ENCODE peak calls at places on chromosomes 11 and 22, in five cellular contexts. One of them, this sample, is unnamed.

GRCh38 chr11:119525180-119525854 is 102.3 kb upstream of the THY1 start:
- DNase-seq in uterus: no peak
- DNase-seq in SK-N-SH: no peak
- DNase-seq in IMR-90: no peak
- DNase-seq in A549: no peak
- DNase-seq in this sample: no peak

GRCh38 chr22:45253039-45253641 is 12.4 kb upstream of the KIAA0930 start:
- DNase-seq in uterus: no peak
- DNase-seq in SK-N-SH: no peak
- DNase-seq in IMR-90: no peak
- DNase-seq in A549: no peak
- DNase-seq in this sample: no peak

GRCh38 chr22:38784035-38784434 is 9.9 kb downstream of the DNAL4 start:
- DNase-seq in uterus: no peak
- DNase-seq in SK-N-SH: no peak
- DNase-seq in IMR-90: no peak
- DNase-seq in A549: no peak
- DNase-seq in this sample: no peak

GRCh38 chr11:73380321-73380720 is 4.1 kb downstream of the RELT start:
- DNase-seq in uterus: no peak
- DNase-seq in SK-N-SH: no peak
- DNase-seq in IMR-90: no peak
- DNase-seq in A549: no peak
- DNase-seq in this sample: no peak

GRCh38 chr11:702731-703461 is 3.1 kb upstream of the EPS8L2 start:
- DNase-seq in uterus: peak
- DNase-seq in SK-N-SH: no peak
- DNase-seq in IMR-90: no peak
- DNase-seq in A549: no peak
- DNase-seq in this sample: peak

GRCh38 chr11:71300187-71300586 is 47.8 kb upstream of the SHANK2 start:
- DNase-seq in uterus: no peak
- DNase-seq in SK-N-SH: no peak
- DNase-seq in IMR-90: no peak
- DNase-seq in A549: no peak
- DNase-seq in this sample: no peak

GRCh38 chr22:46084943-46085830 is 65.1 kb upstream of the PPARA start:
- DNase-seq in uterus: peak
- DNase-seq in SK-N-SH: peak
- DNase-seq in IMR-90: no peak
- DNase-seq in A549: no peak
- DNase-seq in this sample: peak

GRCh38 chr11:76935030-76935429 is 74.3 kb downstream of the ACER3 start:
- DNase-seq in uterus: no peak
- DNase-seq in SK-N-SH: no peak
- DNase-seq in IMR-90: no peak
- DNase-seq in A549: no peak
- DNase-seq in this sample: no peak

GRCh38 chr11:79033833-79034232 is 407.0 kb downstream of the TENM4 start:
- DNase-seq in uterus: no peak
- DNase-seq in SK-N-SH: no peak
- DNase-seq in IMR-90: no peak
- DNase-seq in A549: no peak
- DNase-seq in this sample: no peak

GRCh38 chr22:41471606-41472005 is 2.7 kb downstream of the ACO2 start:
- DNase-seq in uterus: no peak
- DNase-seq in SK-N-SH: no peak
- DNase-seq in IMR-90: no peak
- DNase-seq in A549: no peak
- DNase-seq in this sample: no peak
- H3K27ac ChIP-seq in uterus: no peak
- H3K27ac ChIP-seq in SK-N-SH: no peak
- H3K27ac ChIP-seq in IMR-90: no peak
- H3K27ac ChIP-seq in A549: no peak
- H3K27ac ChIP-seq in this sample: peak

GRCh38 chr22:24698266-24698926 is 76.1 kb downstream of the PIWIL3 start:
- DNase-seq in uterus: no peak
- DNase-seq in SK-N-SH: no peak
- DNase-seq in IMR-90: no peak
- DNase-seq in A549: no peak
- DNase-seq in this sample: no peak
- H3K27ac ChIP-seq in uterus: no peak
- H3K27ac ChIP-seq in SK-N-SH: no peak
- H3K27ac ChIP-seq in IMR-90: no peak
- H3K27ac ChIP-seq in A549: no peak
- H3K27ac ChIP-seq in this sample: no peak

GRCh38 chr22:49663311-49663711 is 164.4 kb downstream of the BRD1 start:
- DNase-seq in uterus: no peak
- DNase-seq in SK-N-SH: no peak
- DNase-seq in IMR-90: no peak
- DNase-seq in A549: no peak
- DNase-seq in this sample: no peak

GRCh38 chr22:49664891-49665290 is 162.8 kb downstream of the BRD1 start:
- DNase-seq in uterus: no peak
- DNase-seq in SK-N-SH: no peak
- DNase-seq in IMR-90: no peak
- DNase-seq in A549: no peak
- DNase-seq in this sample: no peak

GRCh38 chr22:49662681-49663080 is 165.0 kb downstream of the BRD1 start:
- DNase-seq in uterus: no peak
- DNase-seq in SK-N-SH: no peak
- DNase-seq in IMR-90: no peak
- DNase-seq in A549: no peak
- DNase-seq in this sample: no peak

GRCh38 chr22:49663823-49664222 is 163.8 kb downstream of the BRD1 start:
- DNase-seq in uterus: no peak
- DNase-seq in SK-N-SH: no peak
- DNase-seq in IMR-90: no peak
- DNase-seq in A549: no peak
- DNase-seq in this sample: no peak

DNA sequence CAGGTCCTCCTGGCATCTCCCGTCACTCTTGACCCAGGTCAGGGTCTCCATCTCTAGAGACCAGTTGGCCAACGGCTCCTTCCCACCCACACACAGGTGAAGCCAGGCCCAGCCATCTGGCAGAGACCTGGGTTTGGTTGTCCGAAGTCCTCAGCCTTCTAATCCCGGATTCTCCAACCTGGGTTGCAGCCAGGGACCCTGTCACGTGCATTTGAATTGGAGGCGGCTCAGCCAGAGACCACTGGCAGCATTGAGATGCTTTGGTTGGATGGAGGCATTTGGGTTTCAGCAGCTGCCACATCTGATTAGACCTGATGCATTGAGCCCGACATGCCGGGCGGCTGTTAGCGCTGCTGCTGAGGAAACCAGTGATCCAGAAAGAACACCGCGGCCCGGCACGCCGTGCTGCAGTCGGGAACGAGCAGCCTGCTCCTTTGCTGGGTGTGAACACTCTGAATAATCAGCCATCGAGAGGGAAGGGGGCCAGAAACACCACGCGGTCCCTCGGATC is 163.2 kb downstream of the BRD1 start:
- DNase-seq in uterus: no peak
- DNase-seq in SK-N-SH: no peak
- DNase-seq in IMR-90: no peak
- DNase-seq in A549: no peak
- DNase-seq in this sample: no peak
- H3K27ac ChIP-seq in uterus: no peak
- H3K27ac ChIP-seq in SK-N-SH: no peak
- H3K27ac ChIP-seq in IMR-90: no peak
- H3K27ac ChIP-seq in A549: no peak
- H3K27ac ChIP-seq in this sample: no peak

DNA sequence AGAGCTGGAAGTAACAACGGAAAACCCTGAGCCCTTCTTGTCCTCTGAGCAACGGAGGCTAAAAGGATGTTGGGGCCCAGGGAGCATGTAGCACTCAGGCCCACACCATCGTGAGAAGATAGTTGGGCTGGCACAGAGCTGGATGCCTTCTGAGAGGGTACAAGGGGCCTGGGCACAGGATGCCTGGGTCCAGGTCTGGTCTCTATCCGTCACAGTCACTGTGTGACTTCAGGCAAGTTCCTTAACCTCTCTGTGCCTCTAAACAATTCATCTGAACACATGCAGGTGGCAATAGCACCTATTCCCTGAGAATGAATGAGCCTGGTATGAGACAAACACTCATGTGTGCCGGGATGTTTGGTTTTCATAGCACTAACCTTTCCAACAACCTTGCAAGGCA is 29.2 kb downstream of the MB start:
- DNase-seq in uterus: no peak
- DNase-seq in SK-N-SH: no peak
- DNase-seq in IMR-90: no peak
- DNase-seq in A549: no peak
- DNase-seq in this sample: no peak
- H3K27ac ChIP-seq in uterus: no peak
- H3K27ac ChIP-seq in SK-N-SH: peak
- H3K27ac ChIP-seq in IMR-90: no peak
- H3K27ac ChIP-seq in A549: peak
- H3K27ac ChIP-seq in this sample: peak

GRCh38 chr11:68994891-68995280 is 14.1 kb upstream of the MRGPRD start:
- DNase-seq in uterus: no peak
- DNase-seq in SK-N-SH: no peak
- DNase-seq in IMR-90: no peak
- DNase-seq in A549: no peak
- DNase-seq in this sample: no peak
- H3K27ac ChIP-seq in uterus: no peak
- H3K27ac ChIP-seq in SK-N-SH: no peak
- H3K27ac ChIP-seq in IMR-90: no peak
- H3K27ac ChIP-seq in A549: no peak
- H3K27ac ChIP-seq in this sample: no peak

GRCh38 chr11:128565881-128566280 is 21.5 kb downstream of the ETS1 start:
- DNase-seq in uterus: no peak
- DNase-seq in SK-N-SH: no peak
- DNase-seq in IMR-90: no peak
- DNase-seq in A549: no peak
- DNase-seq in this sample: no peak
- H3K27ac ChIP-seq in uterus: no peak
- H3K27ac ChIP-seq in SK-N-SH: no peak
- H3K27ac ChIP-seq in IMR-90: no peak
- H3K27ac ChIP-seq in A549: no peak
- H3K27ac ChIP-seq in this sample: no peak

DNA sequence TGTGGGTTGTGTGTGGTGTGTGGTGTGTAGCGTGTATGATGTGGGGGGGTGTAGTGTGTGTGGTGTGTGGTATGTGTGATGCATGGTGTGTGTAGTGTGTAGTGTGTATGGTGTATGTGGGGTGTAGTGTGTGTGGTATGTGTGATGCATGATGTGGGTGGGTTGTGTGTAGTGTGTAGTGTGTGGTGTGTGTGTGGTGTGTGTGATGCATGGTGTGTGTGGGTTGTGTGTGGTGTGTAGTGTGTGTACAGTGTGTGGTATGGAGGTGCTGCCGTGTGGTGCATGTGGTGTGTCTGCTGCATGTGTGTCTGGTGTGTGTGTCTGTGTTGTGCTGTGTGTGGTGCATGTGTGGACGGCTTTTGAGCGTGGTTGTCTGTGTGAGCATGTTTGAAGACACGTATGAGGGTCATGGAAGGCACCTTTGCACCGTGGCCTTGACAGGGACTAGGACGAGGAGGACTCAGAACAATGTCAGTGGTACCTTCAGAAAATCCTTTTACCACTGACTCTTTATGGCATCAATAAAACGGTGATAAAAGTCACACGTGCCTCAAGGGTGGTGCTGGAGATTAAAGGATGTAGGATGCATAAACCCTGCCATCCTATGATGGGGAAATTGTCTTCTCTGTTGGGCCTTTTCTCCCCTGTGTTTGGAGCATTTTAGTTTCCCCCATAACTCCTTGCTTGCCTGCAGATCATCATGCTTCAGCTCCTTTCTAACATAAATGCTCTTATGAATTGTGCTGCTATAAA is 328.7 kb upstream of the B3GAT1 start:
- DNase-seq in uterus: no peak
- DNase-seq in SK-N-SH: no peak
- DNase-seq in IMR-90: no peak
- DNase-seq in A549: no peak
- DNase-seq in this sample: no peak
- H3K27ac ChIP-seq in uterus: no peak
- H3K27ac ChIP-seq in SK-N-SH: no peak
- H3K27ac ChIP-seq in IMR-90: peak
- H3K27ac ChIP-seq in A549: no peak
- H3K27ac ChIP-seq in this sample: no peak

GRCh38 chr11:2954263-2954662 is 25.0 kb upstream of the PHLDA2 start:
- DNase-seq in uterus: no peak
- DNase-seq in SK-N-SH: no peak
- DNase-seq in IMR-90: peak
- DNase-seq in A549: no peak
- DNase-seq in this sample: no peak

GRCh38 chr11:2949920-2950319 is 20.7 kb upstream of the PHLDA2 start:
- DNase-seq in uterus: no peak
- DNase-seq in SK-N-SH: no peak
- DNase-seq in IMR-90: no peak
- DNase-seq in A549: no peak
- DNase-seq in this sample: no peak

GRCh38 chr11:2947744-2948143 is 18.5 kb upstream of the PHLDA2 start:
- DNase-seq in uterus: no peak
- DNase-seq in SK-N-SH: no peak
- DNase-seq in IMR-90: no peak
- DNase-seq in A549: no peak
- DNase-seq in this sample: no peak

GRCh38 chr11:2950825-2951224 is 21.6 kb upstream of the PHLDA2 start:
- DNase-seq in uterus: no peak
- DNase-seq in SK-N-SH: no peak
- DNase-seq in IMR-90: peak
- DNase-seq in A549: no peak
- DNase-seq in this sample: no peak

GRCh38 chr11:2951235-2952110 is 22.3 kb upstream of the PHLDA2 start:
- DNase-seq in uterus: no peak
- DNase-seq in SK-N-SH: no peak
- DNase-seq in IMR-90: peak
- DNase-seq in A549: no peak
- DNase-seq in this sample: no peak
- H3K27ac ChIP-seq in uterus: peak
- H3K27ac ChIP-seq in SK-N-SH: peak
- H3K27ac ChIP-seq in IMR-90: peak
- H3K27ac ChIP-seq in A549: no peak
- H3K27ac ChIP-seq in this sample: no peak

This sample was measured in psoas muscle.